ENCODE peak calls at places on chromosomes 5 and 9, in six cellular contexts. W, L, A, U, X and R are unnamed samples.

GRCh38 chr5:8012131-8012977 is 143.4 kb downstream of the MTRR start:
- DNase-seq in W (no peak), L (no peak), A (no peak), U (no peak), X (no peak), R (no peak)

GRCh38 chr5:389891-390290 is 53.1 kb upstream of the EXOC3 start:
- DNase-seq in W (no peak), L (no peak), A (no peak), U (no peak), X (no peak), R (no peak)

GRCh38 chr9:82334286-82334685 is 345.7 kb downstream of the SPATA31D1 start:
- DNase-seq in W (no peak), L (no peak), A (no peak), U (peak; percentile 26), X (no peak), R (peak; percentile 13)

GRCh38 chr9:101705135-101705661 is 33.2 kb downstream of the GRIN3A start:
- DNase-seq in W (no peak), L (no peak), A (peak; percentile 5), U (no peak), X (peak; percentile 77), R (no peak)

GRCh38 chr5:124176692-124177091 is 569.7 kb downstream of the ZNF608 start:
- DNase-seq in W (no peak), L (no peak), A (no peak), U (no peak), X (no peak), R (no peak)

GRCh38 chr5:169157064-169157463 is 143.9 kb downstream of the SLIT3 start:
- DNase-seq in W (no peak), L (no peak), A (no peak), U (no peak), X (no peak), R (no peak)

GRCh38 chr9:131473891-131474290 is 28.8 kb upstream of the POMT1 start:
- DNase-seq in W (no peak), L (no peak), A (no peak), U (no peak), X (no peak), R (no peak)

GRCh38 chr5:114311943-114312342 is 49.9 kb upstream of the KCNN2 start:
- DNase-seq in W (no peak), L (no peak), A (no peak), U (no peak), X (no peak), R (no peak)

GRCh38 chr5:112784726-112785125 is 47.0 kb downstream of the APC start:
- DNase-seq in W (no peak), L (no peak), A (no peak), U (no peak), X (no peak), R (peak; percentile 90)

GRCh38 chr9:125655691-125656410 is 51.2 kb downstream of the MAPKAP1 start:
- DNase-seq in W (peak; percentile 15), L (no peak), A (no peak), U (no peak), X (no peak), R (no peak)

GRCh38 chr9:90300901-90301688 is 341.5 kb downstream of the DIRAS2 start:
- DNase-seq in W (peak; percentile 87), L (no peak), A (no peak), U (peak; percentile 74), X (peak; percentile 63), R (peak; percentile 79)

GRCh38 chr5:142356318-142356715 is 31.5 kb upstream of the SPRY4 start:
- DNase-seq in W (no peak), L (no peak), A (no peak), U (no peak), X (no peak), R (peak; percentile 88)

GRCh38 chr9:88501086-88501485 is 33.9 kb upstream of the NXNL2 start:
- DNase-seq in W (no peak), L (no peak), A (no peak), U (no peak), X (no peak), R (no peak)

GRCh38 chr5:137376127-137376526 is 123.0 kb downstream of the SPOCK1 start:
- DNase-seq in W (no peak), L (no peak), A (no peak), U (no peak), X (no peak), R (no peak)

GRCh38 chr9:14627513-14627912 is 65.7 kb downstream of the ZDHHC21 start:
- DNase-seq in W (no peak), L (no peak), A (no peak), U (no peak), X (no peak), R (no peak)

GRCh38 chr9:93674580-93675335 is 98.4 kb downstream of the PHF2 start:
- DNase-seq in W (no peak), L (no peak), A (no peak), U (no peak), X (no peak), R (no peak)

GRCh38 chr5:17277907-17278306 is 60.5 kb downstream of the BASP1 start:
- DNase-seq in W (no peak), L (no peak), A (no peak), U (no peak), X (no peak), R (no peak)

GRCh38 chr5:14491505-14491904 is 90.1 kb upstream of the OTULINL start:
- DNase-seq in W (peak; percentile 57), L (no peak), A (no peak), U (peak; percentile 23), X (no peak), R (peak; percentile 90)

GRCh38 chr9:96084289-96084688 is 208.8 kb downstream of the ERCC6L2 start:
- DNase-seq in W (no peak), L (no peak), A (no peak), U (no peak), X (no peak), R (peak; percentile 90)

GRCh38 chr5:10021248-10021647 is 228.4 kb downstream of the ATPSCKMT start:
- DNase-seq in W (no peak), L (no peak), A (no peak), U (no peak), X (no peak), R (no peak)

GRCh38 chr9:2809692-2810423 is 34.0 kb downstream of the PUM3 start:
- DNase-seq in W (peak; percentile 65), L (no peak), A (no peak), U (peak; percentile 96), X (no peak), R (peak; percentile 97)

GRCh38 chr5:142104491-142104890 is 4.1 kb upstream of the NDFIP1 start:
- DNase-seq in W (no peak), L (no peak), A (no peak), U (no peak), X (no peak), R (no peak)

GRCh38 chr5:179668404-179668803 is 12.4 kb downstream of the CBY3 start:
- DNase-seq in W (peak; percentile 67), L (peak; percentile 18), A (no peak), U (no peak), X (peak; percentile 19), R (peak; percentile 64)

GRCh38 chr5:179304466-179304865 is 40.8 kb downstream of the ADAMTS2 start:
- DNase-seq in W (peak; percentile 86), L (no peak), A (no peak), U (peak; percentile 82), X (no peak), R (peak; percentile 93)

GRCh38 chr9:85605905-85606304 is 135.8 kb downstream of the AGTPBP1 start:
- DNase-seq in W (no peak), L (no peak), A (no peak), U (no peak), X (no peak), R (no peak)

GRCh38 chr5:160511280-160511929 is 89.8 kb downstream of the PTTG1 start:
- DNase-seq in W (no peak), L (no peak), A (no peak), U (no peak), X (no peak), R (no peak)